ENCODE peak calls at places on chromosome 1, in six cellular contexts. Y, Z, W, D, T and O are unnamed samples.

GRCh38 chr1:31154632-31155215 is 85.0 kb downstream of the NKAIN1 start:
- DNase-seq in Y (peak; percentile 55), Z (peak; percentile 79), W (peak; percentile 80), D (peak; percentile 96), T (peak; percentile 69), O (peak; percentile 67)

GRCh38 chr1:161998811-161999210 is 24.9 kb downstream of the OLFML2B start:
- DNase-seq in Y (no peak), Z (no peak), W (no peak), D (no peak), T (no peak), O (no peak)

GRCh38 chr1:117658676-117659075 is 52.8 kb downstream of the TENT5C start:
- DNase-seq in Y (no peak), Z (no peak), W (no peak), D (no peak), T (no peak), O (no peak)

GRCh38 chr1:22761821-22762220 is 51.2 kb downstream of the EPHB2 start:
- DNase-seq in Y (no peak), Z (no peak), W (no peak), D (no peak), T (no peak), O (no peak)

GRCh38 chr1:205335692-205336091 is 14.1 kb upstream of the NUAK2 start:
- DNase-seq in Y (peak; percentile 62), Z (peak; percentile 79), W (peak; percentile 91), D (peak; percentile 90), T (peak; percentile 53), O (peak; percentile 72)

GRCh38 chr1:171595324-171595723 is 26.7 kb upstream of the MYOCOS start:
- DNase-seq in Y (peak; percentile 63), Z (peak; percentile 41), W (no peak), D (no peak), T (peak; percentile 47), O (peak; percentile 26)

GRCh38 chr1:46128336-46128735 is 4.1 kb downstream of the PIK3R3 start:
- DNase-seq in Y (peak; percentile 38), Z (peak; percentile 31), W (no peak), D (no peak), T (no peak), O (no peak)

GRCh38 chr1:77926561-77927357 is 38.3 kb downstream of the NEXN start:
- DNase-seq in Y (no peak), Z (no peak), W (no peak), D (no peak), T (no peak), O (no peak)

GRCh38 chr1:234977891-234978396 is 150.7 kb downstream of the TOMM20 start:
- DNase-seq in Y (no peak), Z (no peak), W (no peak), D (no peak), T (no peak), O (no peak)

GRCh38 chr1:114219247-114219872 is 65.7 kb upstream of the SYT6 start:
- DNase-seq in Y (peak; percentile 2), Z (peak; percentile 26), W (no peak), D (no peak), T (peak; percentile 25), O (peak; percentile 35)

GRCh38 chr1:65527211-65527610 is 106.7 kb downstream of the LEPR start:
- DNase-seq in Y (peak; percentile 41), Z (peak; percentile 40), W (no peak), D (no peak), T (peak; percentile 76), O (peak; percentile 76)

GRCh38 chr1:232726048-232726779 is 79.0 kb upstream of the MAP10 start:
- DNase-seq in Y (peak; percentile 31), Z (no peak), W (no peak), D (no peak), T (peak; percentile 46), O (peak; percentile 19)

GRCh38 chr1:25430666-25431494 is at the start of gene MACO1:
- DNase-seq in Y (peak; percentile 94), Z (peak; percentile 96), W (peak; percentile 97), D (peak; percentile 98), T (peak; percentile 93), O (peak; percentile 98)
- H3K4me3 ChIP-seq in Y (peak within 1 kb of the TSS; percentile 90), Z (peak within 1 kb of the TSS; percentile 86), W (peak within 1 kb of the TSS; percentile 96), D (peak within 1 kb of the TSS; percentile 99), T (peak within 1 kb of the TSS; percentile 86), O (peak within 1 kb of the TSS; percentile 90)

GRCh38 chr1:10978719-10979118 is 33.7 kb upstream of the TARDBP start:
- DNase-seq in Y (no peak), Z (no peak), W (no peak), D (no peak), T (no peak), O (no peak)

GRCh38 chr1:10980841-10981727 is 31.4 kb upstream of the TARDBP start:
- DNase-seq in Y (no peak), Z (no peak), W (no peak), D (no peak), T (peak; percentile 85), O (peak; percentile 88)

GRCh38 chr1:10975567-10976326 is 36.7 kb upstream of the TARDBP start:
- DNase-seq in Y (peak; percentile 64), Z (peak; percentile 59), W (no peak), D (peak; percentile 85), T (peak; percentile 93), O (peak; percentile 27)

GRCh38 chr1:10980094-10980577 is 32.3 kb upstream of the TARDBP start:
- DNase-seq in Y (peak; percentile 31), Z (peak; percentile 72), W (peak; percentile 27), D (peak; percentile 89), T (peak; percentile 93), O (peak; percentile 83)

GRCh38 chr1:10979483-10979920 is 33.0 kb upstream of the TARDBP start:
- DNase-seq in Y (no peak), Z (peak; percentile 21), W (no peak), D (no peak), T (peak; percentile 53), O (peak; percentile 28)
- H3K4me3 ChIP-seq in Y (no peak overlapping the region), Z (no peak overlapping the region), W (no peak overlapping the region), D (no peak overlapping the region), T (no peak overlapping the region), O (no peak overlapping the region)

GRCh38 chr1:183029591-183030000 is 6.4 kb downstream of the LAMC1 start:
- DNase-seq in Y (peak; percentile 77), Z (peak; percentile 45), W (no peak), D (no peak), T (peak; percentile 78), O (peak; percentile 52)
- H3K4me3 ChIP-seq in Y (no peak overlapping the region), Z (no peak overlapping the region), W (no peak overlapping the region), D (no peak overlapping the region), T (no peak overlapping the region), O (peak overlapping the region; percentile 41)

GRCh38 chr1:44785501-44786137 is 2.4 kb downstream of the BEST4 start:
- DNase-seq in Y (no peak), Z (no peak), W (no peak), D (no peak), T (no peak), O (no peak)

GRCh38 chr1:44783697-44784093 is 4.3 kb downstream of the BEST4 start:
- DNase-seq in Y (no peak), Z (no peak), W (no peak), D (no peak), T (no peak), O (peak; percentile 32)

GRCh38 chr1:44786138-44786840 is 1.7 kb downstream of the BEST4 start:
- DNase-seq in Y (peak; percentile 59), Z (peak; percentile 88), W (peak; percentile 84), D (peak; percentile 91), T (peak; percentile 31), O (peak; percentile 48)

GRCh38 chr1:44785027-44785376 is 3.0 kb downstream of the BEST4 start:
- DNase-seq in Y (no peak), Z (no peak), W (peak; percentile 54), D (peak; percentile 76), T (no peak), O (no peak)

DNA sequence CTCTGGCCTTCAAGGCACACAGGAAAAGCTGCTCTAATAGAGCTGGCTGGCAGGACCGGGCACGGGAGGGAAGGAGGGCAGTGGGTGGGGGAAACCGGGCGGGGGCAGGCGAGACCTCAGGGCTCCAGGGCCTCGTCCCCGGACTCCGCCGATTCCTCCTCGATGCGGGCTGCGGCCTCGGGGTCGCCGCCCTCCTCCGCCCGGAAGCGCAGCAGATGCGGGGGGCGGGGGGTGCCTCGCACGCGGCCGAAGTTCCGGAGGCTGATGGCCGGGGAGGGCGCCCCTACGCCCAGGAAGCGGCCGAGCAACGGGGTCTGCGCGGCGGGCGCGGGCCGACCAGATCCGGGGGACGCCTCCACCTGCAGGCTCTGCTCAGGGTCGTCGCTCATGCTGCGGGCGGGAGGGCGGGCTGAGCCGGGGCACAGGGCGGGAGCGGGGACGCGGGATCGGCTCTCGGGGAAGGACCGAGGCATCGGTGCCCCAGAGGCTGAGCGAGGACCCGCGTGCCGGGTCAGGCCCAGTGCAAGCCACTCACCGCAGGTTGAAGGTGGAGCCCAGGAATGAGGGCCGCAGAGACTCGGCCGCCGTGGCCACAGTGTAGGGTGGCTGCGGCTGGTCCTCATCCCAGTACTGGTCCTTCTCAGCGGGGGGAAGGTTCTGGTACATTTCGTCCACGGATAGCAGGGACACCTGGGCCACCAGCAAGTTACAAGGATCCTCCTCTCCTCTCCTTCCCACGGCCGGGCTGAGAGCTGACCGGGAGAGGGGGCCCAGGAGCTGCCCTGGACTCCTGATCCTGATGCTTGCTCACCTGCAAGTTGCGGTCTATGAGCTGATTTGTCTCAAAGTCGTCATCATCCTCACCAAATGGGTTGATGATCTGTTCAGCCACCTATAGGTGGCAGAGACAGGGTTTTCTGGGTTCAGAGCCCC is 3.6 kb downstream of the BEST4 start:
- DNase-seq in Y (no peak), Z (no peak), W (peak; percentile 56), D (peak; percentile 79), T (no peak), O (no peak)
- H3K4me3 ChIP-seq in Y (no peak overlapping the region), Z (peak overlapping the region; percentile 51), W (peak overlapping the region; percentile 54), D (peak overlapping the region; percentile 53), T (peak overlapping the region; percentile 46), O (peak overlapping the region; percentile 33)